ENCODE peak calls at places on chromosomes 13 and 19, in six cellular contexts. B is SK-N-SH, H is A549, A is HepG2, J is K562, Q is GM12878. O is an unnamed sample.

GRCh38 chr13:112071902-112072530 is 5.1 kb downstream of the SOX1 start:
- DNase-seq in J (no peak), Q (no peak), A (no peak), B (no peak), H (no peak), O (no peak)

GRCh38 chr19:53828531-53828930 is 4.4 kb upstream of the NLRP12 start:
- DNase-seq in J (no peak), B (no peak), H (no peak), A (no peak), Q (no peak), O (no peak)

GRCh38 chr13:47901451-47901850 is 99.6 kb downstream of the SUCLA2 start:
- DNase-seq in B (no peak), J (no peak), Q (no peak), H (no peak), A (no peak), O (peak)

GRCh38 chr13:42275098-42275471 is 3.1 kb downstream of the AKAP11 start:
- DNase-seq in H (no peak), B (no peak), Q (peak), A (no peak), J (no peak), O (no peak)

GRCh38 chr13:37192986-37193385 is 87.5 kb upstream of the CSNK1A1L start:
- DNase-seq in J (no peak), B (no peak), H (no peak), Q (no peak), A (no peak), O (peak)

GRCh38 chr13:35787937-35788336 is 311.4 kb upstream of the MAB21L1 start:
- DNase-seq in H (no peak), Q (no peak), J (no peak), B (peak), A (no peak), O (no peak)

GRCh38 chr19:40313229-40313983 is 28.3 kb upstream of the AKT2 start:
- DNase-seq in Q (no peak), A (no peak), B (no peak), H (no peak), J (no peak), O (no peak)

GRCh38 chr13:59706101-59706976 is 457.4 kb downstream of the DIAPH3 start:
- DNase-seq in B (no peak), Q (no peak), H (no peak), A (no peak), J (no peak), O (no peak)

GRCh38 chr13:48858523-48858922 is 117.2 kb upstream of the FNDC3A start:
- DNase-seq in A (no peak), B (peak), H (no peak), Q (no peak), J (no peak), O (no peak)

GRCh38 chr19:55044286-55044685 is 6.2 kb upstream of the GP6 start:
- DNase-seq in A (no peak), B (no peak), H (no peak), J (no peak), Q (no peak), O (no peak)

GRCh38 chr19:36894849-36895383 is 21.2 kb downstream of the ZNF829 start:
- DNase-seq in B (no peak), J (no peak), Q (no peak), A (no peak), H (no peak), O (no peak)

GRCh38 chr13:106650690-106651205 is 82.8 kb upstream of the ARGLU1 start:
- DNase-seq in Q (no peak), J (no peak), H (no peak), B (no peak), A (no peak), O (no peak)

GRCh38 chr13:106772202-106772601 is 204.3 kb upstream of the ARGLU1 start:
- DNase-seq in Q (no peak), J (no peak), H (no peak), A (no peak), B (no peak), O (no peak)

GRCh38 chr19:12828494-12828893 is 5.9 kb downstream of the RTBDN start:
- DNase-seq in B (peak), J (peak), A (peak), Q (no peak), H (no peak), O (no peak)

GRCh38 chr13:74210693-74211393 is 76.6 kb upstream of the KLF12 start:
- DNase-seq in B (peak), H (no peak), Q (no peak), A (no peak), J (no peak), O (peak)

GRCh38 chr13:96020155-96020575 is 33.0 kb downstream of the UGGT2 start:
- DNase-seq in B (peak), A (peak), H (peak), Q (peak), J (peak), O (peak)

GRCh38 chr13:60931858-60932546 is 483.6 kb downstream of the PCDH20 start:
- DNase-seq in B (no peak), H (no peak), Q (no peak), A (peak), J (no peak), O (no peak)

GRCh38 chr19:34269968-34270621 is 15.7 kb downstream of the GARRE1 start:
- DNase-seq in H (no peak), A (peak), J (no peak), Q (peak), B (no peak), O (peak)

GRCh38 chr19:32181356-32181920 is 164.0 kb upstream of the ZNF507 start:
- DNase-seq in A (no peak), B (no peak), Q (no peak), J (no peak), H (no peak), O (no peak)

GRCh38 chr19:18141031-18141430 is 11.9 kb upstream of the PIK3R2 start:
- DNase-seq in Q (no peak), J (no peak), H (no peak), A (no peak), B (no peak), O (no peak)

GRCh38 chr19:38650180-38650775 is 2.8 kb downstream of the ACTN4 start:
- DNase-seq in H (no peak), B (no peak), A (no peak), Q (no peak), J (no peak), O (no peak)

GRCh38 chr13:47334173-47334572 is 437.3 kb upstream of the HTR2A start:
- DNase-seq in B (no peak), J (no peak), A (no peak), H (no peak), Q (no peak), O (peak)

GRCh38 chr13:24381539-24382265 is 72.3 kb downstream of the C1QTNF9 start:
- DNase-seq in A (no peak), B (no peak), J (no peak), Q (no peak), H (no peak), O (peak)

GRCh38 chr13:39266426-39266825 is 228.2 kb downstream of the NHLRC3 start:
- DNase-seq in H (no peak), J (no peak), Q (no peak), A (no peak), B (no peak), O (no peak)

GRCh38 chr19:12984683-12985048 is 10.6 kb upstream of the NFIX start:
- DNase-seq in B (no peak), A (no peak), H (no peak), Q (no peak), J (no peak), O (no peak)

GRCh38 chr13:26867451-26868067 is 107.0 kb upstream of the GPR12 start:
- DNase-seq in Q (no peak), B (no peak), H (peak), J (peak), A (no peak), O (peak)

GRCh38 chr19:39341122-39341719 is 1.0 kb upstream of the SAMD4B start:
- DNase-seq in A (no peak), B (peak), Q (no peak), J (peak), H (no peak), O (no peak)

GRCh38 chr19:51194527-51195315 is 30.2 kb upstream of the CD33 start:
- DNase-seq in Q (peak), H (no peak), A (no peak), J (no peak), B (no peak), O (no peak)

GRCh38 chr19:47704656-47705055 is 8.6 kb upstream of the EHD2 start:
- DNase-seq in A (no peak), H (no peak), Q (no peak), J (no peak), B (no peak), O (no peak)

GRCh38 chr19:50820086-50820485 is 3.5 kb downstream of the KLK1 start:
- DNase-seq in A (no peak), J (no peak), H (no peak), Q (no peak), B (no peak), O (no peak)

GRCh38 chr13:35927554-35927953 is 203.6 kb downstream of the DCLK1 start:
- DNase-seq in B (no peak), Q (no peak), A (no peak), J (no peak), H (peak), O (peak)

DNA sequence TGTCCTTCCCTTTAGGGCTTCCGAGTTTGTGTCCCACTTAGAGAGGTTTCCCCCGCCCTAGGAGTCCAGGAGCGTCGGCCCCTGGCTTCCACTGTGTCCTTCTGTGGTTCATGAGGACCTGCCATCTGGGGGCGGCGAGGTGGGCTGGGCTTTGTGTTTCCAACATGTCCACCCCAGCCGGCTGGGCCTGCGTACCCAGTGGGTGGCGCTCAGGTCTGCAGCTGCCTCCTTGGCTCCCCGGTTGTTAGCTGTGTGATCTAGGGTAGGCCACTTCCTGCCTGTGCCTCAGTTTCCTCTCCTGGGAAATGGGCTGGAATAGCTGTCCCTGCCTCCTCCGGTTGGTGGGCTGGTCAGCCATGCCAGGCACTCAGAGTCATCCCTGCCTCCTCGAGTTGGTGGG is 28.4 kb downstream of the KDM4B start:
- DNase-seq in A (no peak), J (no peak), B (no peak), Q (no peak), H (no peak), O (no peak)
- TF ChIP-seq SMC3 in A (no peak), J (no peak), B (no peak), Q (no peak), H (no peak), O (no peak)

DNA sequence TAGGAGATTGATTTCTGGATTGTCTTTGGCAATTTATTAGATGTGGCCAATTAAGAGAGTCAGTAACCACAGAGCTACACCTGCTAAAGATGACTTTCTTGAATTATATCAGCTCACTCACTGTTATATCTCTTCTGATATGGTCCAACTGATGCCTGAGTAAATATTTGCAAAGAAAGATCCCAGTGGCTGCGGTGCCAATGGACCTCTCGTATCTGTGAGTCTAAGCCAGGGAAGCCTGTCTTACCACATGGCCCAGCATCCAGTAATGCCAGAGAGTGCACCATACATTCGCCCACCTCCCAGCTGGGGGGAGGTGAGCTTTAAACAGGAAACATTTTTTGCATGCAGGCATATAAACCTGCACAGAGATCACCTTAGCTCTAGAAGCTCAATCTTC is 82.7 kb upstream of the SLC15A1 start:
- DNase-seq in J (no peak), B (peak), H (no peak), A (no peak), Q (no peak), O (no peak)
- TF ChIP-seq SMC3 in J (no peak), B (no peak), H (no peak), A (no peak), Q (no peak), O (no peak)

DNA sequence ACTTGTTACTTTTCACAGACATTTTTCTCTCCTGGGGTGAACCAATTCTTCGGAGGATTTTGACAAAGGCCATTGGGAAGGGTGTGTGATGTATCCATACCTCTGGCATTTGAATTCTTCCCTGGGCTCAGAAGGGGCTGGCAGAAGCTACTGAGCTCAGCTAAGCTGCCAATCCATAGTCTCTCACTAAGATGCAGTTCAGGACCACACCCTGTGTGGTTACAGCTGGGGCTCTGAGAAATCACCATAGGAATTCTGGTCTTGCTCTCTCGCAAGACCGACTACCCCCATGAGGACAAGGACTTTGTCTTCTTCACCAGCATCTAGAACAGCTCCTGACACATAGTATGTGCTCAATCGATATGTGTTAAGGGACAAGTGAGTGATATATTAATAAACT is 6.0 kb downstream of the C13orf42 start:
- DNase-seq in H (no peak), A (no peak), J (no peak), Q (no peak), B (no peak), O (no peak)
- TF ChIP-seq SMC3 in H (no peak), A (no peak), J (no peak), Q (no peak), B (no peak), O (no peak)

GRCh38 chr19:42553292-42554045 is 25.2 kb upstream of the CEACAM1 start:
- DNase-seq in J (no peak), B (no peak), Q (no peak), A (peak), H (no peak), O (peak)
- TF ChIP-seq SMC3 in J (no peak), B (no peak), Q (no peak), A (no peak), H (no peak), O (no peak)

GRCh38 chr19:899363-900301 is 6.3 kb downstream of the RNU6-9 start:
- DNase-seq in H (no peak), B (no peak), J (no peak), Q (no peak), A (no peak), O (no peak)

GRCh38 chr19:897442-898039 is 4.3 kb downstream of the RNU6-9 start:
- DNase-seq in H (no peak), Q (no peak), J (no peak), A (no peak), B (peak), O (no peak)

GRCh38 chr19:900302-901111 is 7.2 kb downstream of the RNU6-9 start:
- DNase-seq in H (peak), Q (no peak), B (peak), A (no peak), J (peak), O (no peak)

GRCh38 chr19:896999-897398 is 3.7 kb downstream of the RNU6-9 start:
- DNase-seq in Q (no peak), H (no peak), A (no peak), J (no peak), B (no peak), O (no peak)

DNA sequence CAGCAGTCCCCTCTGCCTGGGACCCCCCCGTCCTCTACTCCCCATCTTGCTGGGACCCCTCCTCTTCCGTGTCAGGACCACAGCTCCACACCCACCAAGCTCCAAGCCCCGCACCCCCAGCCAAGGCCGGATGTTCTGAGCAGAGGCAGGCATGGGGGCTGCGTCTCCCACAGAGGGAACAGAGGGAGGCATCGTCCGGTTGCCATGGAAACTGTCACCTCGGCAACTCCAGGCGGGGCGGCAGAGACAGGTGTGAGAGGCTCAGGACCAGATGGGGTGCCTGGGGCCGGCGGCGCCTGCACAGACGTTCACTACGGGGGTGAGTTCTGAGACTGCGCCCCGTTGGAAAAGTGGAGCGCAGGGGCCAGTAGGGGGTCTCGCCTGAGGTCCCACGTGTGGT is 5.4 kb downstream of the RNU6-9 start:
- DNase-seq in Q (no peak), J (no peak), H (no peak), B (peak), A (no peak), O (no peak)
- TF ChIP-seq SMC3 in Q (no peak), J (no peak), H (no peak), B (no peak), A (no peak), O (no peak)

GRCh38 chr19:6067975-6068374 is 42.3 kb downstream of the RFX2 start:
- DNase-seq in A (no peak), Q (no peak), H (no peak), J (no peak), B (no peak), O (no peak)
- TF ChIP-seq SMC3 in A (no peak), Q (no peak), H (no peak), J (no peak), B (no peak), O (no peak)

GRCh38 chr13:28707629-28708427 is 10.9 kb downstream of the SLC46A3 start:
- DNase-seq in Q (peak), H (no peak), J (no peak), B (no peak), A (no peak), O (peak)
- TF ChIP-seq SMC3 in Q (peak), H (no peak), J (no peak), B (no peak), A (no peak), O (no peak)

GRCh38 chr19:46533085-46534081 is 37.7 kb upstream of the PNMA8B start:
- DNase-seq in Q (no peak), B (peak), J (no peak), H (no peak), A (no peak), O (no peak)
- TF ChIP-seq SMC3 in Q (no peak), B (no peak), J (no peak), H (no peak), A (no peak), O (no peak)

GRCh38 chr19:2372076-2372612 is 12.1 kb downstream of the TMPRSS9 start:
- DNase-seq in J (peak), Q (no peak), B (no peak), H (no peak), A (no peak), O (no peak)
- TF ChIP-seq SMC3 in J (no peak), Q (no peak), B (no peak), H (no peak), A (no peak), O (no peak)

GRCh38 chr13:98866882-98867281 is 111.0 kb downstream of the DOCK9 start:
- DNase-seq in H (no peak), Q (no peak), J (peak), B (no peak), A (no peak), O (no peak)
- TF ChIP-seq SMC3 in H (no peak), Q (no peak), J (no peak), B (no peak), A (no peak), O (no peak)

O was measured in IMR-90.